ENCODE peak calls at places on chromosomes 4 and X, in eight cellular contexts. One of them, this sample, is unnamed.

GRCh38 chrX:119266364-119266995 is 30.4 kb downstream of the PGRMC1 start:
- DNase-seq in fibroblast of lung: no peak
- DNase-seq in stimulated activated CD4-positive, alpha-beta T cell treated with anti-CD3 and anti-CD28 coated beads, Interleukin-1b, Interleukin-23, amount 100 ng/mL, for 48 hours: no peak
- DNase-seq in effector memory CD8-positive, alpha-beta T cell: no peak
- DNase-seq in hepatic stellate cell: peak
- DNase-seq in stomach: no peak
- DNase-seq in GM19239: no peak
- DNase-seq in A549: peak
- DNase-seq in this sample: no peak

GRCh38 chrX:8913665-8914409 is 112.7 kb upstream of the FAM9A start:
- DNase-seq in fibroblast of lung: peak
- DNase-seq in stimulated activated CD4-positive, alpha-beta T cell treated with anti-CD3 and anti-CD28 coated beads, Interleukin-1b, Interleukin-23, amount 100 ng/mL, for 48 hours: no peak
- DNase-seq in effector memory CD8-positive, alpha-beta T cell: no peak
- DNase-seq in hepatic stellate cell: no peak
- DNase-seq in stomach: no peak
- DNase-seq in GM19239: no peak
- DNase-seq in A549: peak
- DNase-seq in this sample: no peak

GRCh38 chr4:168478868-168479267 is 1.4 kb downstream of the DDX60L start:
- DNase-seq in fibroblast of lung: no peak
- DNase-seq in stimulated activated CD4-positive, alpha-beta T cell treated with anti-CD3 and anti-CD28 coated beads, Interleukin-1b, Interleukin-23, amount 100 ng/mL, for 48 hours: no peak
- DNase-seq in effector memory CD8-positive, alpha-beta T cell: no peak
- DNase-seq in hepatic stellate cell: no peak
- DNase-seq in stomach: no peak
- DNase-seq in GM19239: no peak
- DNase-seq in A549: no peak
- DNase-seq in this sample: no peak

GRCh38 chrX:9566150-9566621 is 101.3 kb downstream of the TBL1X start:
- DNase-seq in fibroblast of lung: peak
- DNase-seq in stimulated activated CD4-positive, alpha-beta T cell treated with anti-CD3 and anti-CD28 coated beads, Interleukin-1b, Interleukin-23, amount 100 ng/mL, for 48 hours: peak
- DNase-seq in effector memory CD8-positive, alpha-beta T cell: no peak
- DNase-seq in hepatic stellate cell: peak
- DNase-seq in stomach: peak
- DNase-seq in GM19239: no peak
- DNase-seq in A549: peak
- DNase-seq in this sample: no peak

GRCh38 chrX:50770702-50771101 is 43.3 kb downstream of the SHROOM4 start:
- DNase-seq in fibroblast of lung: peak
- DNase-seq in stimulated activated CD4-positive, alpha-beta T cell treated with anti-CD3 and anti-CD28 coated beads, Interleukin-1b, Interleukin-23, amount 100 ng/mL, for 48 hours: no peak
- DNase-seq in effector memory CD8-positive, alpha-beta T cell: no peak
- DNase-seq in hepatic stellate cell: no peak
- DNase-seq in stomach: no peak
- DNase-seq in GM19239: no peak
- DNase-seq in A549: peak
- DNase-seq in this sample: no peak

GRCh38 chrX:63115196-63115595 is 235.9 kb downstream of the SPIN4 start:
- DNase-seq in fibroblast of lung: no peak
- DNase-seq in stimulated activated CD4-positive, alpha-beta T cell treated with anti-CD3 and anti-CD28 coated beads, Interleukin-1b, Interleukin-23, amount 100 ng/mL, for 48 hours: no peak
- DNase-seq in effector memory CD8-positive, alpha-beta T cell: no peak
- DNase-seq in hepatic stellate cell: no peak
- DNase-seq in stomach: no peak
- DNase-seq in GM19239: no peak
- DNase-seq in A549: no peak
- DNase-seq in this sample: no peak

GRCh38 chr4:7903686-7904085 is 36.0 kb downstream of the AFAP1 start:
- DNase-seq in fibroblast of lung: peak
- DNase-seq in stimulated activated CD4-positive, alpha-beta T cell treated with anti-CD3 and anti-CD28 coated beads, Interleukin-1b, Interleukin-23, amount 100 ng/mL, for 48 hours: no peak
- DNase-seq in effector memory CD8-positive, alpha-beta T cell: no peak
- DNase-seq in hepatic stellate cell: no peak
- DNase-seq in stomach: no peak
- DNase-seq in GM19239: no peak
- DNase-seq in A549: no peak
- DNase-seq in this sample: no peak

GRCh38 chr4:173448103-173448502 is 49.2 kb upstream of the SCRG1 start:
- DNase-seq in fibroblast of lung: peak
- DNase-seq in stimulated activated CD4-positive, alpha-beta T cell treated with anti-CD3 and anti-CD28 coated beads, Interleukin-1b, Interleukin-23, amount 100 ng/mL, for 48 hours: no peak
- DNase-seq in effector memory CD8-positive, alpha-beta T cell: no peak
- DNase-seq in hepatic stellate cell: no peak
- DNase-seq in stomach: no peak
- DNase-seq in GM19239: no peak
- DNase-seq in A549: no peak
- DNase-seq in this sample: no peak

GRCh38 chr4:15774020-15774420 is 4.1 kb upstream of the CD38 start:
- DNase-seq in fibroblast of lung: no peak
- DNase-seq in stimulated activated CD4-positive, alpha-beta T cell treated with anti-CD3 and anti-CD28 coated beads, Interleukin-1b, Interleukin-23, amount 100 ng/mL, for 48 hours: no peak
- DNase-seq in effector memory CD8-positive, alpha-beta T cell: no peak
- DNase-seq in hepatic stellate cell: no peak
- DNase-seq in stomach: no peak
- DNase-seq in GM19239: no peak
- DNase-seq in A549: peak
- DNase-seq in this sample: no peak

GRCh38 chrX:136667446-136668168 is 19.6 kb downstream of the CD40LG start:
- DNase-seq in fibroblast of lung: no peak
- DNase-seq in stimulated activated CD4-positive, alpha-beta T cell treated with anti-CD3 and anti-CD28 coated beads, Interleukin-1b, Interleukin-23, amount 100 ng/mL, for 48 hours: peak
- DNase-seq in effector memory CD8-positive, alpha-beta T cell: no peak
- DNase-seq in hepatic stellate cell: no peak
- DNase-seq in stomach: no peak
- DNase-seq in GM19239: no peak
- DNase-seq in A549: no peak
- DNase-seq in this sample: no peak

GRCh38 chr4:138035781-138036258 is 206.3 kb downstream of the SLC7A11 start:
- DNase-seq in fibroblast of lung: peak
- DNase-seq in stimulated activated CD4-positive, alpha-beta T cell treated with anti-CD3 and anti-CD28 coated beads, Interleukin-1b, Interleukin-23, amount 100 ng/mL, for 48 hours: no peak
- DNase-seq in effector memory CD8-positive, alpha-beta T cell: no peak
- DNase-seq in hepatic stellate cell: peak
- DNase-seq in stomach: no peak
- DNase-seq in GM19239: peak
- DNase-seq in A549: peak
- DNase-seq in this sample: peak

GRCh38 chr4:94623507-94623906 is 134.2 kb upstream of the BMPR1B start:
- DNase-seq in fibroblast of lung: no peak
- DNase-seq in stimulated activated CD4-positive, alpha-beta T cell treated with anti-CD3 and anti-CD28 coated beads, Interleukin-1b, Interleukin-23, amount 100 ng/mL, for 48 hours: no peak
- DNase-seq in effector memory CD8-positive, alpha-beta T cell: no peak
- DNase-seq in hepatic stellate cell: no peak
- DNase-seq in stomach: no peak
- DNase-seq in GM19239: no peak
- DNase-seq in A549: peak
- DNase-seq in this sample: no peak

GRCh38 chr4:7798215-7798995 is 141.3 kb downstream of the AFAP1 start:
- DNase-seq in fibroblast of lung: peak
- DNase-seq in stimulated activated CD4-positive, alpha-beta T cell treated with anti-CD3 and anti-CD28 coated beads, Interleukin-1b, Interleukin-23, amount 100 ng/mL, for 48 hours: peak
- DNase-seq in effector memory CD8-positive, alpha-beta T cell: no peak
- DNase-seq in hepatic stellate cell: no peak
- DNase-seq in stomach: no peak
- DNase-seq in GM19239: no peak
- DNase-seq in A549: peak
- DNase-seq in this sample: no peak